ENCODE peak calls at places on chromosome 15, in four cellular contexts. One of them, this sample, is unnamed.

GRCh38 chr15:50889589-50889988 is 18.9 kb upstream of the AP4E1 start:
- DNase-seq in WTC11: no peak
- DNase-seq in activated B cell treated with CpG ODN at 0.5 μM for 24 hours: no peak
- DNase-seq in AG10803: no peak
- DNase-seq in this sample: no peak

GRCh38 chr15:82110144-82110543 is 64.3 kb upstream of the MEX3B start:
- DNase-seq in activated B cell treated with CpG ODN at 0.5 μM for 24 hours: no peak
- DNase-seq in WTC11: no peak
- DNase-seq in AG10803: no peak
- DNase-seq in this sample: no peak

GRCh38 chr15:61226313-61227250 is 2.5 kb downstream of the RORA start:
- DNase-seq in AG10803: peak; percentile 43
- DNase-seq in WTC11: no peak
- DNase-seq in activated B cell treated with CpG ODN at 0.5 μM for 24 hours: no peak
- DNase-seq in this sample: no peak

GRCh38 chr15:45704329-45705249 is 69.8 kb downstream of the SQOR start:
- DNase-seq in activated B cell treated with CpG ODN at 0.5 μM for 24 hours: no peak
- DNase-seq in WTC11: peak; percentile 82
- DNase-seq in AG10803: no peak
- DNase-seq in this sample: no peak

GRCh38 chr15:84079885-84080777 is 155.4 kb upstream of the GOLGA6L4 start:
- DNase-seq in WTC11: peak; percentile 77
- DNase-seq in activated B cell treated with CpG ODN at 0.5 μM for 24 hours: peak; percentile 18
- DNase-seq in AG10803: peak; percentile 5
- DNase-seq in this sample: peak; percentile 70

GRCh38 chr15:65214010-65214409 is 2.7 kb upstream of the CILP start:
- DNase-seq in WTC11: no peak
- DNase-seq in activated B cell treated with CpG ODN at 0.5 μM for 24 hours: no peak
- DNase-seq in AG10803: no peak
- DNase-seq in this sample: no peak

GRCh38 chr15:29046281-29046810 is 160.6 kb downstream of the APBA2 start:
- DNase-seq in activated B cell treated with CpG ODN at 0.5 μM for 24 hours: no peak
- DNase-seq in AG10803: no peak
- DNase-seq in WTC11: no peak
- DNase-seq in this sample: no peak

GRCh38 chr15:40420793-40421192 is 15.2 kb downstream of the IVD start:
- DNase-seq in AG10803: no peak
- DNase-seq in activated B cell treated with CpG ODN at 0.5 μM for 24 hours: no peak
- DNase-seq in WTC11: no peak
- DNase-seq in this sample: no peak

GRCh38 chr15:35874260-35874905 is 328.4 kb upstream of the DPH6 start:
- DNase-seq in WTC11: no peak
- DNase-seq in activated B cell treated with CpG ODN at 0.5 μM for 24 hours: no peak
- DNase-seq in AG10803: peak; percentile 73
- DNase-seq in this sample: no peak

GRCh38 chr15:39597751-39598185 is 16.9 kb downstream of the THBS1 start:
- DNase-seq in AG10803: peak; percentile 99
- DNase-seq in WTC11: no peak
- DNase-seq in activated B cell treated with CpG ODN at 0.5 μM for 24 hours: no peak
- DNase-seq in this sample: no peak

DNA sequence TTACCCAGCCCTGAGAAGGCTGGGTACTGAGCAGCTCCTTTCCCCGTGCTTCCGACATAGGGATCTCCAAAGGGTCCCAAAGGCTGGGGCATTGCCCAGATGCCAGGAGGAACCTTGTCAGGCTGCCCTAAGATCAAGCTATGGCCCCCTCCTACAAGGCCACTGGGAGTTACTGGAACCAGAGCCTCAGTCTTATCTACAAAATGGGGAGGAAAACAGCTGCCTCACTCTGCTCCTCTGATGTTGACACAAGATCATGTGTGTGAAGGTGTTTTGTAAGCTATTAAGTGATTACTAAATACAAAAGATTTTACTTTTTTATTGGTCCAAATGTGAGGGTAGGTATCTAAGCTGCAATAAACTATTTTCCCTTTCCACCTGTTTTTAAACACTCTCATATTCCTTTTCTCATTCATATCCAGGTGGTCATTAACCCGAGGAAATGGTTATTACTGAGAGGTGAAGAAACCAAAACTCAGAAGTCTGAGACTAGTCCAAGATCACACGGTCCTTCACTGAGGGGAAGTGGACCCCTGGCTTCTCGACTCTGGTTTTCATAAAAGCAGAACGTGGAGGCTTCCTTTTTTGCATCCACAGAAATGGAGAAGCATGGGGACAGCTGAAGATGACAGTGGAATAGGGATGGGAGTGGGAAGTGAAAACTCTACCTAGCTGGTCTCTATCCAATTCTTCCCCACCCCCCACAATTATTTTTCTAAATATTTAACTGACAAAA is 1.7 kb downstream of the ARPIN start:
- DNase-seq in AG10803: no peak
- DNase-seq in WTC11: no peak
- DNase-seq in activated B cell treated with CpG ODN at 0.5 μM for 24 hours: no peak
- DNase-seq in this sample: no peak
- TF ChIP-seq CTCF in AG10803: no peak
- TF ChIP-seq CTCF in WTC11: no peak
- TF ChIP-seq CTCF in activated B cell treated with CpG ODN at 0.5 μM for 24 hours: no peak
- TF ChIP-seq CTCF in this sample: no peak

GRCh38 chr15:98853161-98853560 is 154.4 kb downstream of the PGPEP1L start:
- DNase-seq in AG10803: peak; percentile 93
- DNase-seq in activated B cell treated with CpG ODN at 0.5 μM for 24 hours: peak; percentile 59
- DNase-seq in WTC11: peak; percentile 67
- DNase-seq in this sample: peak; percentile 86

GRCh38 chr15:98855067-98855814 is 152.4 kb downstream of the PGPEP1L start:
- DNase-seq in WTC11: no peak
- DNase-seq in activated B cell treated with CpG ODN at 0.5 μM for 24 hours: no peak
- DNase-seq in AG10803: no peak
- DNase-seq in this sample: no peak

GRCh38 chr15:98853593-98854420 is 153.8 kb downstream of the PGPEP1L start:
- DNase-seq in activated B cell treated with CpG ODN at 0.5 μM for 24 hours: no peak
- DNase-seq in WTC11: peak; percentile 40
- DNase-seq in AG10803: peak; percentile 33
- DNase-seq in this sample: no peak

GRCh38 chr15:98854496-98854895 is 153.1 kb downstream of the PGPEP1L start:
- DNase-seq in activated B cell treated with CpG ODN at 0.5 μM for 24 hours: no peak
- DNase-seq in AG10803: peak; percentile 16
- DNase-seq in WTC11: no peak
- DNase-seq in this sample: no peak

GRCh38 chr15:98850991-98851776 is 156.4 kb downstream of the PGPEP1L start:
- DNase-seq in WTC11: peak; percentile 79
- DNase-seq in AG10803: peak; percentile 73
- DNase-seq in activated B cell treated with CpG ODN at 0.5 μM for 24 hours: peak; percentile 33
- DNase-seq in this sample: peak; percentile 79
- TF ChIP-seq CTCF in WTC11: peak; percentile 36
- TF ChIP-seq CTCF in AG10803: peak; percentile 84
- TF ChIP-seq CTCF in activated B cell treated with CpG ODN at 0.5 μM for 24 hours: no peak
- TF ChIP-seq CTCF in this sample: peak; percentile 85

DNA sequence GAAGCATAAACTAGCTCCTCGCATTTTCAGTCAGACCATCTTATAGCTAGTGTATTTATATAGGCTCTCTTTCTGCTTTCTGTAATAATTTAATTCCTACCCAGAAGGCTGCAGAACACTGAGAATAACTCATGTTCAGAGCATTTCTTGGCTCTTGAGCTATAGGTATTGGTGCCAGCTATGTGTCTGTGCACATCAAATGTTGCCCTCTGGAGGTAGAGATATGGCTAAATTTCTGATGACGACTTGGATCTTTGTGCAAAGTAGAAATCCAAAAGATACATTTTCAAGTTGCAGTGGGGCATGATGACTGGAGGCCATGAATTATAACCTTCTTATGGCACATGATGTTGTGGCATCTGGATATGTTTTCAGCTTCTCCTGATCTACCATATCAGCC is 336.2 kb upstream of the TPM1 start:
- DNase-seq in WTC11: no peak
- DNase-seq in activated B cell treated with CpG ODN at 0.5 μM for 24 hours: no peak
- DNase-seq in AG10803: peak; percentile 9
- DNase-seq in this sample: no peak
- TF ChIP-seq CTCF in WTC11: no peak
- TF ChIP-seq CTCF in activated B cell treated with CpG ODN at 0.5 μM for 24 hours: no peak
- TF ChIP-seq CTCF in AG10803: no peak
- TF ChIP-seq CTCF in this sample: no peak

GRCh38 chr15:69303337-69304175 is 4.8 kb downstream of the PAQR5 start:
- DNase-seq in WTC11: no peak
- DNase-seq in activated B cell treated with CpG ODN at 0.5 μM for 24 hours: no peak
- DNase-seq in AG10803: peak; percentile 34
- DNase-seq in this sample: no peak
- TF ChIP-seq CTCF in WTC11: peak; percentile 29
- TF ChIP-seq CTCF in activated B cell treated with CpG ODN at 0.5 μM for 24 hours: no peak
- TF ChIP-seq CTCF in AG10803: peak; percentile 13
- TF ChIP-seq CTCF in this sample: peak; percentile 31

GRCh38 chr15:73685981-73686380 is 1.8 kb downstream of the CD276 start:
- DNase-seq in AG10803: no peak
- DNase-seq in activated B cell treated with CpG ODN at 0.5 μM for 24 hours: no peak
- DNase-seq in WTC11: no peak
- DNase-seq in this sample: no peak

GRCh38 chr15:73685561-73685960 is 1.4 kb downstream of the CD276 start:
- DNase-seq in WTC11: no peak
- DNase-seq in activated B cell treated with CpG ODN at 0.5 μM for 24 hours: no peak
- DNase-seq in AG10803: no peak
- DNase-seq in this sample: no peak

GRCh38 chr15:73686781-73687256 is 2.6 kb downstream of the CD276 start:
- DNase-seq in activated B cell treated with CpG ODN at 0.5 μM for 24 hours: no peak
- DNase-seq in WTC11: no peak
- DNase-seq in AG10803: peak; percentile 80
- DNase-seq in this sample: no peak

GRCh38 chr15:73691398-73691797 is 7.2 kb downstream of the CD276 start:
- DNase-seq in AG10803: peak; percentile 79
- DNase-seq in WTC11: peak; percentile 70
- DNase-seq in activated B cell treated with CpG ODN at 0.5 μM for 24 hours: no peak
- DNase-seq in this sample: no peak

GRCh38 chr15:73688455-73688854 is 4.3 kb downstream of the CD276 start:
- DNase-seq in AG10803: no peak
- DNase-seq in activated B cell treated with CpG ODN at 0.5 μM for 24 hours: no peak
- DNase-seq in WTC11: no peak
- DNase-seq in this sample: no peak
- TF ChIP-seq CTCF in AG10803: no peak
- TF ChIP-seq CTCF in activated B cell treated with CpG ODN at 0.5 μM for 24 hours: no peak
- TF ChIP-seq CTCF in WTC11: no peak
- TF ChIP-seq CTCF in this sample: no peak

GRCh38 chr15:75032391-75032790 is 9.0 kb downstream of the PPCDC start:
- DNase-seq in activated B cell treated with CpG ODN at 0.5 μM for 24 hours: no peak
- DNase-seq in WTC11: no peak
- DNase-seq in AG10803: no peak
- DNase-seq in this sample: no peak

GRCh38 chr15:75034615-75035014 is 11.2 kb downstream of the PPCDC start:
- DNase-seq in activated B cell treated with CpG ODN at 0.5 μM for 24 hours: no peak
- DNase-seq in WTC11: no peak
- DNase-seq in AG10803: no peak
- DNase-seq in this sample: no peak

GRCh38 chr15:75031773-75032302 is 8.4 kb downstream of the PPCDC start:
- DNase-seq in WTC11: no peak
- DNase-seq in AG10803: no peak
- DNase-seq in activated B cell treated with CpG ODN at 0.5 μM for 24 hours: no peak
- DNase-seq in this sample: no peak

GRCh38 chr15:75036269-75036668 is 12.9 kb downstream of the PPCDC start:
- DNase-seq in activated B cell treated with CpG ODN at 0.5 μM for 24 hours: no peak
- DNase-seq in AG10803: peak; percentile 15
- DNase-seq in WTC11: peak; percentile 76
- DNase-seq in this sample: no peak

GRCh38 chr15:75033809-75034208 is 10.4 kb downstream of the PPCDC start:
- DNase-seq in WTC11: no peak
- DNase-seq in activated B cell treated with CpG ODN at 0.5 μM for 24 hours: no peak
- DNase-seq in AG10803: no peak
- DNase-seq in this sample: no peak
- TF ChIP-seq CTCF in WTC11: no peak
- TF ChIP-seq CTCF in activated B cell treated with CpG ODN at 0.5 μM for 24 hours: no peak
- TF ChIP-seq CTCF in AG10803: no peak
- TF ChIP-seq CTCF in this sample: no peak

GRCh38 chr15:80846416-80846815 is 67.2 kb downstream of the CEMIP start:
- DNase-seq in WTC11: no peak
- DNase-seq in AG10803: no peak
- DNase-seq in activated B cell treated with CpG ODN at 0.5 μM for 24 hours: no peak
- DNase-seq in this sample: no peak
- TF ChIP-seq CTCF in WTC11: no peak
- TF ChIP-seq CTCF in AG10803: no peak
- TF ChIP-seq CTCF in activated B cell treated with CpG ODN at 0.5 μM for 24 hours: no peak
- TF ChIP-seq CTCF in this sample: no peak

DNA sequence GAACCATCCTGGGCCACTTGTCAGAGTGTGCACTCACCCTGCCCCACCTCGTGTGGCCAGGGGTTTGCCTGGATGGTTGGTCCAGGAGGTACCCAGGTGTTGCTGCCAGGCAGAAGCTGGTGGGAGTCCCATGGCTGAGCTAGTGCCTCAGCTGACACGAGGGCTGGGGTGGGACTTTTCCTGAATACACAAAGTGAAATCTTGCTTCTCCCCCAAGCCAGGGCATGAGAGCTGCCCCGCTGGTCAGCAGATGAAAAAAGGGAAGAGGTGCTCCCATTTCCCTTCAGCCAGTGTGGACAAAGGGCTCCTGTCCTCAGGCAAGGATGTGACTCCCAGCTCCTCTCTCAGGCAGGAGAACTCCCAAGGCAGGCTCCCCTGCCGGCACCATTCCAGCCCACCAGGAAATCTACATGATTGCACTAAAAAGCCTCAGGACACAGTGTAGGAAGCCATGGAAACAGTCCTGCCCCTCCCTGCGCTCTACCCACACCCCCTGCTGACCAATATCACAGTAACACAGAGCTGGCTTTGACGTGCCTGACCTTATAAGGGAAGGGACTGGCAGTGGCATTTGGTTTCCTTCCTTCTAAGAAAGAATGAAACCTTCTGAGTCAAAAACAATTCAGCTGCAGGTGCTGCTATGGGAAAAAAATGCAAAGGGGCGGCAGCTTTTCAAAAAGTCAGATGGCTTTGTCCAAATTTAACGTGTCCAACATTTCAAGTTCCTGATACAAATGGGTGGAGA is 33.9 kb downstream of the MYO5C start:
- DNase-seq in WTC11: peak; percentile 78
- DNase-seq in activated B cell treated with CpG ODN at 0.5 μM for 24 hours: peak; percentile 36
- DNase-seq in AG10803: peak; percentile 64
- DNase-seq in this sample: no peak
- TF ChIP-seq CTCF in WTC11: no peak
- TF ChIP-seq CTCF in activated B cell treated with CpG ODN at 0.5 μM for 24 hours: no peak
- TF ChIP-seq CTCF in AG10803: peak; percentile 6
- TF ChIP-seq CTCF in this sample: peak; percentile 46

This sample was measured in type B pancreatic cell.